ENCODE peak calls at places on chromosomes 6 and 20, in five cellular contexts. Y, K, B, R and E are unnamed samples.

GRCh38 chr6:21384211-21384610 is 209.3 kb upstream of the SOX4 start:
- DNase-seq in Y (no peak), K (no peak), B (no peak), R (no peak), E (no peak)

GRCh38 chr20:32979201-32979998 is 24.8 kb downstream of the SUN5 start:
- DNase-seq in Y (no peak), K (no peak), B (no peak), R (no peak), E (no peak)

GRCh38 chr6:24568687-24569086 is 73.9 kb downstream of the ALDH5A1 start:
- DNase-seq in Y (no peak), K (no peak), B (no peak), R (no peak), E (no peak)

GRCh38 chr20:18533491-18533890 is 25.8 kb downstream of the SEC23B start:
- DNase-seq in Y (no peak), K (no peak), B (no peak), R (no peak), E (no peak)

GRCh38 chr20:50029697-50030428 is 47.1 kb downstream of the SNAI1 start:
- DNase-seq in Y (peak; percentile 47), K (peak; percentile 43), B (peak; percentile 95), R (no peak), E (peak; percentile 68)

GRCh38 chr6:25637946-25638345 is 14.1 kb upstream of the SCGN start:
- DNase-seq in Y (no peak), K (no peak), B (no peak), R (no peak), E (no peak)

GRCh38 chr20:35988910-35989463 is 20.6 kb downstream of the CNBD2 start:
- DNase-seq in Y (no peak), K (no peak), B (no peak), R (no peak), E (no peak)

GRCh38 chr6:32956176-32956575 is 3.3 kb upstream of the HLA-DMA start:
- DNase-seq in Y (no peak), K (no peak), B (no peak), R (no peak), E (no peak)

GRCh38 chr6:142167071-142167470 is 20.0 kb downstream of the VTA1 start:
- DNase-seq in Y (no peak), K (no peak), B (no peak), R (no peak), E (no peak)

GRCh38 chr20:10634683-10635411 is 39.0 kb downstream of the JAG1 start:
- DNase-seq in Y (no peak), K (no peak), B (peak; percentile 92), R (no peak), E (no peak)

GRCh38 chr6:27250955-27251671 is 3.6 kb downstream of the PRSS16 start:
- DNase-seq in Y (peak; percentile 30), K (peak; percentile 26), B (no peak), R (peak; percentile 90), E (peak; percentile 79)

GRCh38 chr6:131058236-131058635 is 4.8 kb downstream of the EPB41L2 start:
- DNase-seq in Y (no peak), K (no peak), B (peak; percentile 57), R (no peak), E (no peak)

GRCh38 chr6:52020961-52021570 is 66.3 kb downstream of the PKHD1 start:
- DNase-seq in Y (no peak), K (no peak), B (peak; percentile 34), R (no peak), E (no peak)

GRCh38 chr6:48747040-48747439 is 636.0 kb upstream of the PTCHD4 start:
- DNase-seq in Y (no peak), K (no peak), B (peak; percentile 43), R (no peak), E (no peak)

GRCh38 chr20:45963059-45964011 is 8.7 kb downstream of the ZNF335 start:
- DNase-seq in Y (no peak), K (no peak), B (peak; percentile 33), R (no peak), E (peak; percentile 28)

GRCh38 chr20:6802227-6802626 is 34.7 kb downstream of the BMP2 start:
- DNase-seq in Y (no peak), K (no peak), B (no peak), R (no peak), E (no peak)

GRCh38 chr6:144723431-144723830 is 438.3 kb downstream of the UTRN start:
- DNase-seq in Y (no peak), K (no peak), B (no peak), R (no peak), E (no peak)

GRCh38 chr6:159826968-159827647 is 27.0 kb downstream of the PNLDC1 start:
- DNase-seq in Y (no peak), K (no peak), B (no peak), R (no peak), E (no peak)

GRCh38 chr20:38875170-38875993 is 50.8 kb upstream of the FAM83D start:
- DNase-seq in Y (no peak), K (no peak), B (no peak), R (no peak), E (no peak)

GRCh38 chr6:41642090-41642959 is 4.1 kb downstream of the MDFI start:
- DNase-seq in Y (no peak), K (no peak), B (no peak), R (no peak), E (no peak)

GRCh38 chr6:41645007-41645618 is 6.8 kb downstream of the MDFI start:
- DNase-seq in Y (no peak), K (no peak), B (no peak), R (no peak), E (no peak)

GRCh38 chr6:41642960-41643898 is 5.0 kb downstream of the MDFI start:
- DNase-seq in Y (no peak), K (no peak), B (no peak), R (no peak), E (no peak)

GRCh38 chr6:41644297-41644879 is 6.1 kb downstream of the MDFI start:
- DNase-seq in Y (no peak), K (no peak), B (no peak), R (no peak), E (no peak)

GRCh38 chr6:41643899-41644269 is 5.6 kb downstream of the MDFI start:
- DNase-seq in Y (no peak), K (no peak), B (no peak), R (no peak), E (no peak)
- H3K4me3 ChIP-seq in Y (no peak overlapping the region), K (no peak overlapping the region), B (no peak overlapping the region), R (no peak overlapping the region), E (no peak overlapping the region)

GRCh38 chr6:166614171-166614583 is 12.9 kb downstream of the RPS6KA2 start:
- DNase-seq in Y (no peak), K (no peak), B (no peak), R (no peak), E (peak; percentile 38)

GRCh38 chr6:166608819-166609218 is 18.2 kb downstream of the RPS6KA2 start:
- DNase-seq in Y (no peak), K (no peak), B (peak; percentile 89), R (no peak), E (no peak)

GRCh38 chr6:166612471-166612881 is 14.6 kb downstream of the RPS6KA2 start:
- DNase-seq in Y (no peak), K (no peak), B (no peak), R (no peak), E (peak; percentile 74)

GRCh38 chr6:166610104-166610503 is 16.9 kb downstream of the RPS6KA2 start:
- DNase-seq in Y (no peak), K (no peak), B (no peak), R (no peak), E (no peak)

GRCh38 chr6:166611631-166612030 is 15.4 kb downstream of the RPS6KA2 start:
- DNase-seq in Y (no peak), K (no peak), B (no peak), R (no peak), E (no peak)
- H3K27ac ChIP-seq in Y (no peak overlapping the region), K (no peak overlapping the region), B (no peak overlapping the region), R (no peak overlapping the region), E (no peak overlapping the region)

DNA sequence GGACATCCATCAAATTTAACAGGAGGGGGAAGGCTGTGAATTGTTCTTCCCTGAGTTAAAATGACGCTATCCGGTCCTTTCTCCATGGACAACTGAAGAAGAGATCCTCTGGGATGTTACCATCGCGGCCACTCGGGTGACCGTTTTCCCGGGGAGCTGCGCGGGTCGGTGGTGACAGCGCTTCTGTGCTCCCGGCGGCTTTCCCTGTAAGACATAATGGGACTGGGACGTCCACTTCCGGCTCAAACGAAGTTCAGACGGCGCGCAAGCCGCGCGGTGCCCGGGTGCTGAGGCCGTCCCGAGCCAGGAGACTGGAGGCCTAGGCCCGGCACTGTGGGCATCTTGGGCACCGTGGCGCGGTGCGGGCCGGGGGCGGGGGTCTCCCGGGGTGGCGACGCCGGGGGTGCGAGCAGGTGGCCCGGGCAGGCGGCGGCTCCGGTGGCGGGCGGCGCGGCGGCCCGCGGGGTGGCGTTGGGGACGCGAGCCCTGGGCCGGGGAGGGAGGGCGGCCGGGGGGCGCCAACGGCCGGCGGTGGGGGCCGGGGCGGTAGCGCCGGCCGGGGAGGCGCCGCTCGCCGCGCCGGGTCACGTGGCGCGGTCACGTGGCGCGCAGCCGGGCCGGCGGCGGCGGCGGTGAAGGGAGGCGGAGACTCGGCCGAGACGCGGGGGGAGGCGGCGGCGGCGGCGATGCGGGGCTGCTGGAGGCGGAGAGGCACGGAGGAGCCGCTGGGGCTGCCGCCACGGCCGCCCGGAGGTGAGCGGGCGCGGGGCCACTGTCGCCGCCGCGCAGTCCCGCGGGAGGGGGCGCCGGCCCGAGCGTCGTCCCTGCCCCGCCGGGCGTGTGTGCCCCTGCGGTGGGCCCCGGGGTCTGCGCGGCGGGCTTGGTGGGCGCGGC is 63.6 kb downstream of the GTF2H5 start:
- DNase-seq in Y (peak; percentile 70), K (peak; percentile 78), B (peak; percentile 58), R (peak; percentile 41), E (peak; percentile 77)
- TF ChIP-seq POLR2A in Y (no peak), K (no peak), B (peak; percentile 49), R (no peak), E (peak; percentile 13)

GRCh38 chr6:110541701-110542309 is 65.4 kb upstream of the SLC22A16 start:
- DNase-seq in Y (no peak), K (peak; percentile 37), B (no peak), R (no peak), E (no peak)

GRCh38 chr6:110543106-110543505 is 66.7 kb upstream of the SLC22A16 start:
- DNase-seq in Y (no peak), K (peak; percentile 35), B (no peak), R (peak; percentile 62), E (no peak)

GRCh38 chr6:110545081-110545872 is 68.9 kb upstream of the SLC22A16 start:
- DNase-seq in Y (no peak), K (no peak), B (no peak), R (no peak), E (no peak)

GRCh38 chr6:110542311-110543024 is 66.1 kb upstream of the SLC22A16 start:
- DNase-seq in Y (no peak), K (peak; percentile 88), B (no peak), R (no peak), E (no peak)

DNA sequence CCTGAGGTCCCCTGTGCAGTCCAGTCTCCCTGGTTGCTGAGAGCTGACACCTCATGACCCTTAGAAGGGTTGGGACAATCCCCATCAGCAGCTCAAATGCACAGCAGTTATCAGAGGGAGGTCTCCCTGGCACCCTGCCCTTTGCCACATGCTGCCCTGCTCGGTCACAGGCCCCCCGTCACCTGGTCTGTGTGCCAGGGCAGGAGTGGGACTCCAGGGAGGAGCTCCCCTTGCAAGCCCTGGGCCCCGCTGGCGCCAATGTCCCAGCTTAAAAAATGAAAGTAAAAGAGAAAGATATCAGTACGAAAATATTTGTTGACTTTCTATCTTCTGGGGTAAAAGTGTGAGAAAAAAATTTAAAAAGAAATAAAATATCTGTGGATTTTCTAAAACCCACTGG is 68.1 kb upstream of the SLC22A16 start:
- DNase-seq in Y (no peak), K (no peak), B (no peak), R (no peak), E (no peak)
- H3K4me3 ChIP-seq in Y (no peak overlapping the region), K (no peak overlapping the region), B (no peak overlapping the region), R (no peak overlapping the region), E (no peak overlapping the region)